ENCODE peak calls at places on chromosomes 5 and 9, in eight cellular contexts. V is stimulated activated CD8-positive, alpha-beta memory T cell treated with anti-CD3 and anti-CD28 coated beads, Interleukin-7, amount 100 ng/mL, for 1 hour; S is heart left ventricle; L is CD8-positive, alpha-beta T cell; D is cardiac muscle cell; N is posterior cingulate gyrus; C is posterior vena cava; Y is colonic mucosa. X is an unnamed sample.

GRCh38 chr9:87500491-87500890 is 2.8 kb downstream of the DAPK1 start:
- DNase-seq in V (no peak), S (no peak), C (no peak), D (no peak), L (no peak), N (no peak), Y (no peak), X (no peak)

GRCh38 chr5:168314735-168315411 is 23.4 kb downstream of the WWC1 start:
- DNase-seq in V (no peak), C (peak), D (no peak), Y (peak), S (no peak), L (no peak), N (no peak), X (no peak)

GRCh38 chr5:159507661-159508060 is 177.4 kb upstream of the IL12B start:
- DNase-seq in N (no peak), Y (no peak), L (no peak), V (no peak), C (no peak), D (no peak), S (no peak), X (no peak)

GRCh38 chr5:135053989-135054388 is 20.0 kb upstream of the PITX1 start:
- DNase-seq in N (no peak), V (no peak), C (no peak), S (no peak), Y (no peak), D (no peak), L (no peak), X (no peak)

GRCh38 chr5:75510417-75510835 is 1.0 kb downstream of the CERT1 start:
- DNase-seq in S (no peak), L (no peak), Y (no peak), N (no peak), C (peak), V (peak), D (peak), X (peak)

GRCh38 chr5:77376624-77377023 is 115.5 kb downstream of the WDR41 start:
- DNase-seq in V (no peak), L (no peak), C (no peak), Y (no peak), N (no peak), D (no peak), S (no peak), X (no peak)

GRCh38 chr5:38640012-38640395 is 83.6 kb upstream of the LIFR start:
- DNase-seq in D (no peak), S (no peak), C (no peak), Y (no peak), V (no peak), N (no peak), L (no peak), X (no peak)

GRCh38 chr5:177307544-177308363 is 3.9 kb downstream of the MXD3 start:
- DNase-seq in C (peak), V (no peak), Y (no peak), D (no peak), L (no peak), S (peak), N (no peak), X (no peak)

GRCh38 chr9:6805532-6805931 is 47.8 kb downstream of the KDM4C start:
- DNase-seq in S (peak), C (no peak), V (no peak), Y (no peak), L (no peak), N (no peak), D (no peak), X (no peak)

GRCh38 chr9:126151031-126151670 is 175.5 kb upstream of the MVB12B start:
- DNase-seq in Y (peak), V (no peak), D (no peak), L (no peak), S (no peak), C (peak), N (no peak), X (no peak)

GRCh38 chr5:97844797-97845196 is 661.8 kb upstream of the RIOK2 start:
- DNase-seq in Y (no peak), V (no peak), N (no peak), L (no peak), C (no peak), D (peak), S (no peak), X (no peak)

GRCh38 chr9:120348951-120349429 is 231.0 kb downstream of the CDK5RAP2 start:
- DNase-seq in S (no peak), L (no peak), V (no peak), N (no peak), D (peak), Y (no peak), C (no peak), X (peak)

GRCh38 chr5:138967806-138968448 is 92.8 kb upstream of the LRRTM2 start:
- DNase-seq in Y (peak), D (no peak), C (peak), N (no peak), L (no peak), S (peak), V (no peak), X (no peak)

GRCh38 chr5:154385236-154385512 is 60.6 kb upstream of the SAP30L start:
- DNase-seq in V (no peak), Y (no peak), D (no peak), L (peak), N (no peak), C (no peak), S (no peak), X (no peak)

X was measured in HEK293T.